ENCODE peak calls at places on chromosomes 16 and 17, in seven cellular contexts. One of them, this sample, is unnamed.

GRCh38 chr16:11297492-11298142 is 16.5 kb upstream of the PRM1 start:
- DNase-seq in esophagus squamous epithelium: peak
- DNase-seq in effector memory CD4-positive, alpha-beta T cell: peak
- DNase-seq in adipocyte: peak
- DNase-seq in lower lobe of right lung: peak
- DNase-seq in mammary epithelial cell: no peak
- DNase-seq in SK-N-SH: peak
- DNase-seq in this sample: peak

GRCh38 chr17:4766199-4766598 is 5.5 kb upstream of the TM4SF5 start:
- DNase-seq in esophagus squamous epithelium: no peak
- DNase-seq in effector memory CD4-positive, alpha-beta T cell: no peak
- DNase-seq in adipocyte: peak
- DNase-seq in lower lobe of right lung: peak
- DNase-seq in mammary epithelial cell: no peak
- DNase-seq in SK-N-SH: no peak
- DNase-seq in this sample: no peak

GRCh38 chr17:31147507-31148202 is 52.9 kb downstream of the NF1 start:
- DNase-seq in esophagus squamous epithelium: no peak
- DNase-seq in effector memory CD4-positive, alpha-beta T cell: no peak
- DNase-seq in adipocyte: peak
- DNase-seq in lower lobe of right lung: no peak
- DNase-seq in mammary epithelial cell: no peak
- DNase-seq in SK-N-SH: no peak
- DNase-seq in this sample: no peak

GRCh38 chr16:81432899-81433560 is 11.6 kb upstream of the CMIP start:
- DNase-seq in esophagus squamous epithelium: no peak
- DNase-seq in effector memory CD4-positive, alpha-beta T cell: no peak
- DNase-seq in adipocyte: no peak
- DNase-seq in lower lobe of right lung: no peak
- DNase-seq in mammary epithelial cell: no peak
- DNase-seq in SK-N-SH: no peak
- DNase-seq in this sample: no peak

GRCh38 chr17:4625181-4625601 is 16.3 kb downstream of the ALOX15 start:
- DNase-seq in esophagus squamous epithelium: no peak
- DNase-seq in effector memory CD4-positive, alpha-beta T cell: no peak
- DNase-seq in adipocyte: no peak
- DNase-seq in lower lobe of right lung: no peak
- DNase-seq in mammary epithelial cell: no peak
- DNase-seq in SK-N-SH: no peak
- DNase-seq in this sample: no peak

GRCh38 chr17:62017496-62017895 is 47.6 kb downstream of the MED13 start:
- DNase-seq in esophagus squamous epithelium: no peak
- DNase-seq in effector memory CD4-positive, alpha-beta T cell: no peak
- DNase-seq in adipocyte: peak
- DNase-seq in lower lobe of right lung: no peak
- DNase-seq in mammary epithelial cell: peak
- DNase-seq in SK-N-SH: no peak
- DNase-seq in this sample: no peak

GRCh38 chr17:65751263-65751662 is 189.8 kb upstream of the AXIN2 start:
- DNase-seq in esophagus squamous epithelium: no peak
- DNase-seq in effector memory CD4-positive, alpha-beta T cell: no peak
- DNase-seq in adipocyte: no peak
- DNase-seq in lower lobe of right lung: no peak
- DNase-seq in mammary epithelial cell: no peak
- DNase-seq in SK-N-SH: no peak
- DNase-seq in this sample: no peak

GRCh38 chr17:31581491-31581890 is 190.0 kb downstream of the RAB11FIP4 start:
- DNase-seq in esophagus squamous epithelium: no peak
- DNase-seq in effector memory CD4-positive, alpha-beta T cell: no peak
- DNase-seq in adipocyte: peak
- DNase-seq in lower lobe of right lung: no peak
- DNase-seq in mammary epithelial cell: no peak
- DNase-seq in SK-N-SH: no peak
- DNase-seq in this sample: no peak

GRCh38 chr16:15952265-15952711 is 2.9 kb downstream of the ABCC1 start:
- DNase-seq in esophagus squamous epithelium: no peak
- DNase-seq in effector memory CD4-positive, alpha-beta T cell: no peak
- DNase-seq in adipocyte: no peak
- DNase-seq in lower lobe of right lung: no peak
- DNase-seq in mammary epithelial cell: no peak
- DNase-seq in SK-N-SH: peak
- DNase-seq in this sample: no peak

GRCh38 chr16:72787519-72788268 is 260.2 kb downstream of the ZFHX3 start:
- DNase-seq in esophagus squamous epithelium: no peak
- DNase-seq in effector memory CD4-positive, alpha-beta T cell: peak
- DNase-seq in adipocyte: peak
- DNase-seq in lower lobe of right lung: peak
- DNase-seq in mammary epithelial cell: peak
- DNase-seq in SK-N-SH: no peak
- DNase-seq in this sample: no peak

GRCh38 chr17:67312265-67312664 is 54.1 kb downstream of the PSMD12 start:
- DNase-seq in esophagus squamous epithelium: no peak
- DNase-seq in effector memory CD4-positive, alpha-beta T cell: no peak
- DNase-seq in adipocyte: no peak
- DNase-seq in lower lobe of right lung: no peak
- DNase-seq in mammary epithelial cell: no peak
- DNase-seq in SK-N-SH: no peak
- DNase-seq in this sample: no peak

GRCh38 chr17:77687921-77688320 is 270.6 kb upstream of the TNRC6C start:
- DNase-seq in esophagus squamous epithelium: no peak
- DNase-seq in effector memory CD4-positive, alpha-beta T cell: no peak
- DNase-seq in adipocyte: no peak
- DNase-seq in lower lobe of right lung: no peak
- DNase-seq in mammary epithelial cell: no peak
- DNase-seq in SK-N-SH: no peak
- DNase-seq in this sample: no peak

GRCh38 chr16:74760007-74760767 is 14.4 kb downstream of the FA2H start:
- DNase-seq in esophagus squamous epithelium: no peak
- DNase-seq in effector memory CD4-positive, alpha-beta T cell: no peak
- DNase-seq in adipocyte: no peak
- DNase-seq in lower lobe of right lung: no peak
- DNase-seq in mammary epithelial cell: peak
- DNase-seq in SK-N-SH: no peak
- DNase-seq in this sample: no peak

GRCh38 chr17:20153231-20153630 is 144.1 kb downstream of the SPECC1 start:
- DNase-seq in esophagus squamous epithelium: no peak
- DNase-seq in effector memory CD4-positive, alpha-beta T cell: no peak
- DNase-seq in adipocyte: no peak
- DNase-seq in lower lobe of right lung: no peak
- DNase-seq in mammary epithelial cell: no peak
- DNase-seq in SK-N-SH: no peak
- DNase-seq in this sample: no peak
- H3K4me3 ChIP-seq in esophagus squamous epithelium: no peak
- H3K4me3 ChIP-seq in effector memory CD4-positive, alpha-beta T cell: no peak
- H3K4me3 ChIP-seq in adipocyte: no peak
- H3K4me3 ChIP-seq in lower lobe of right lung: no peak
- H3K4me3 ChIP-seq in mammary epithelial cell: no peak
- H3K4me3 ChIP-seq in SK-N-SH: no peak
- H3K4me3 ChIP-seq in this sample: no peak

GRCh38 chr16:88784856-88785105 is 239 bp downstream of the PIEZO1 start:
- DNase-seq in esophagus squamous epithelium: no peak
- DNase-seq in effector memory CD4-positive, alpha-beta T cell: no peak
- DNase-seq in adipocyte: no peak
- DNase-seq in lower lobe of right lung: no peak
- DNase-seq in mammary epithelial cell: no peak
- DNase-seq in SK-N-SH: no peak
- DNase-seq in this sample: no peak
- H3K4me3 ChIP-seq in esophagus squamous epithelium: peak
- H3K4me3 ChIP-seq in effector memory CD4-positive, alpha-beta T cell: peak
- H3K4me3 ChIP-seq in adipocyte: peak
- H3K4me3 ChIP-seq in lower lobe of right lung: peak
- H3K4me3 ChIP-seq in mammary epithelial cell: peak
- H3K4me3 ChIP-seq in SK-N-SH: peak
- H3K4me3 ChIP-seq in this sample: peak

GRCh38 chr17:8320990-8321389 is 10.9 kb downstream of the ARHGEF15 start:
- DNase-seq in esophagus squamous epithelium: no peak
- DNase-seq in effector memory CD4-positive, alpha-beta T cell: no peak
- DNase-seq in adipocyte: no peak
- DNase-seq in lower lobe of right lung: no peak
- DNase-seq in mammary epithelial cell: no peak
- DNase-seq in SK-N-SH: no peak
- DNase-seq in this sample: no peak

GRCh38 chr17:8320262-8320661 is 10.2 kb downstream of the ARHGEF15 start:
- DNase-seq in esophagus squamous epithelium: no peak
- DNase-seq in effector memory CD4-positive, alpha-beta T cell: no peak
- DNase-seq in adipocyte: no peak
- DNase-seq in lower lobe of right lung: no peak
- DNase-seq in mammary epithelial cell: no peak
- DNase-seq in SK-N-SH: no peak
- DNase-seq in this sample: no peak

GRCh38 chr17:8315740-8316217 is 5.7 kb downstream of the ARHGEF15 start:
- DNase-seq in esophagus squamous epithelium: no peak
- DNase-seq in effector memory CD4-positive, alpha-beta T cell: no peak
- DNase-seq in adipocyte: no peak
- DNase-seq in lower lobe of right lung: no peak
- DNase-seq in mammary epithelial cell: no peak
- DNase-seq in SK-N-SH: peak
- DNase-seq in this sample: no peak

GRCh38 chr17:8318010-8318409 is 8.0 kb downstream of the ARHGEF15 start:
- DNase-seq in esophagus squamous epithelium: no peak
- DNase-seq in effector memory CD4-positive, alpha-beta T cell: no peak
- DNase-seq in adipocyte: no peak
- DNase-seq in lower lobe of right lung: no peak
- DNase-seq in mammary epithelial cell: no peak
- DNase-seq in SK-N-SH: no peak
- DNase-seq in this sample: no peak

GRCh38 chr17:8318536-8318935 is 8.5 kb downstream of the ARHGEF15 start:
- DNase-seq in esophagus squamous epithelium: no peak
- DNase-seq in effector memory CD4-positive, alpha-beta T cell: no peak
- DNase-seq in adipocyte: no peak
- DNase-seq in lower lobe of right lung: no peak
- DNase-seq in mammary epithelial cell: no peak
- DNase-seq in SK-N-SH: no peak
- DNase-seq in this sample: no peak
- H3K4me3 ChIP-seq in esophagus squamous epithelium: no peak
- H3K4me3 ChIP-seq in effector memory CD4-positive, alpha-beta T cell: no peak
- H3K4me3 ChIP-seq in adipocyte: no peak
- H3K4me3 ChIP-seq in lower lobe of right lung: no peak
- H3K4me3 ChIP-seq in mammary epithelial cell: no peak
- H3K4me3 ChIP-seq in SK-N-SH: no peak
- H3K4me3 ChIP-seq in this sample: no peak

GRCh38 chr16:68644303-68644702 is 807 bp upstream of the CDH3 start:
- DNase-seq in esophagus squamous epithelium: no peak
- DNase-seq in effector memory CD4-positive, alpha-beta T cell: no peak
- DNase-seq in adipocyte: no peak
- DNase-seq in lower lobe of right lung: no peak
- DNase-seq in mammary epithelial cell: peak
- DNase-seq in SK-N-SH: no peak
- DNase-seq in this sample: no peak
- H3K4me3 ChIP-seq in esophagus squamous epithelium: peak
- H3K4me3 ChIP-seq in effector memory CD4-positive, alpha-beta T cell: no peak
- H3K4me3 ChIP-seq in adipocyte: no peak
- H3K4me3 ChIP-seq in lower lobe of right lung: peak
- H3K4me3 ChIP-seq in mammary epithelial cell: peak
- H3K4me3 ChIP-seq in SK-N-SH: no peak
- H3K4me3 ChIP-seq in this sample: no peak

GRCh38 chr17:2401426-2402221 is 764 bp upstream of the MNT start:
- DNase-seq in esophagus squamous epithelium: peak
- DNase-seq in effector memory CD4-positive, alpha-beta T cell: peak
- DNase-seq in adipocyte: peak
- DNase-seq in lower lobe of right lung: peak
- DNase-seq in mammary epithelial cell: peak
- DNase-seq in SK-N-SH: peak
- DNase-seq in this sample: peak
- H3K4me3 ChIP-seq in esophagus squamous epithelium: peak
- H3K4me3 ChIP-seq in effector memory CD4-positive, alpha-beta T cell: peak
- H3K4me3 ChIP-seq in adipocyte: peak
- H3K4me3 ChIP-seq in lower lobe of right lung: peak
- H3K4me3 ChIP-seq in mammary epithelial cell: peak
- H3K4me3 ChIP-seq in SK-N-SH: peak
- H3K4me3 ChIP-seq in this sample: peak

GRCh38 chr17:76497699-76497978 is 3.6 kb downstream of the RHBDF2 start:
- DNase-seq in esophagus squamous epithelium: no peak
- DNase-seq in effector memory CD4-positive, alpha-beta T cell: no peak
- DNase-seq in adipocyte: no peak
- DNase-seq in lower lobe of right lung: no peak
- DNase-seq in mammary epithelial cell: no peak
- DNase-seq in SK-N-SH: no peak
- DNase-seq in this sample: no peak
- H3K4me3 ChIP-seq in esophagus squamous epithelium: no peak
- H3K4me3 ChIP-seq in effector memory CD4-positive, alpha-beta T cell: no peak
- H3K4me3 ChIP-seq in adipocyte: no peak
- H3K4me3 ChIP-seq in lower lobe of right lung: peak
- H3K4me3 ChIP-seq in mammary epithelial cell: no peak
- H3K4me3 ChIP-seq in SK-N-SH: no peak
- H3K4me3 ChIP-seq in this sample: peak

GRCh38 chr16:8960788-8961109 is 3.0 kb downstream of the USP7 start:
- DNase-seq in esophagus squamous epithelium: no peak
- DNase-seq in effector memory CD4-positive, alpha-beta T cell: no peak
- DNase-seq in adipocyte: no peak
- DNase-seq in lower lobe of right lung: no peak
- DNase-seq in mammary epithelial cell: no peak
- DNase-seq in SK-N-SH: no peak
- DNase-seq in this sample: no peak
- H3K4me3 ChIP-seq in esophagus squamous epithelium: no peak
- H3K4me3 ChIP-seq in effector memory CD4-positive, alpha-beta T cell: peak
- H3K4me3 ChIP-seq in adipocyte: peak
- H3K4me3 ChIP-seq in lower lobe of right lung: peak
- H3K4me3 ChIP-seq in mammary epithelial cell: no peak
- H3K4me3 ChIP-seq in SK-N-SH: peak
- H3K4me3 ChIP-seq in this sample: no peak

DNA sequence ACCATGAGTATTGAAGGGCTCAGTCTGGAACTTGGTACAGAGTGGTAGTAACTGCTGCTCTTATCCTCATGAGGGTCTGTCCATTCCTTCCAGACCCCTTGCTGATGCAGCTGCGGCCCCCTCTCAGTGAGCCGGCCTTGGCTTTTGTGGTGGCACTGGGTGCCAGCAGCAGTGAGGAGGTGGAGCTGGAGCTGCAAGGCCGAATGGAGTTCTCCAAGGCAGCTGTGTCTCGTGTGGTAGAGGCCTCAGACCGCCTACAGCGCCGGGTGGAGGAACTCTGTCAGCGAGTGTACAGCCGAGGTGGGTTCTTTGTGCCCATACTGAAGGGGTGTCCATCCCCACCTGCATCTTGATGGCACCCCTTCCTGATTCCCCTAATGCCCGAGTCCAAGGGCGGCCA is 2.0 kb downstream of the RNF40 start:
- DNase-seq in esophagus squamous epithelium: no peak
- DNase-seq in effector memory CD4-positive, alpha-beta T cell: no peak
- DNase-seq in adipocyte: no peak
- DNase-seq in lower lobe of right lung: peak
- DNase-seq in mammary epithelial cell: no peak
- DNase-seq in SK-N-SH: no peak
- DNase-seq in this sample: no peak
- H3K4me3 ChIP-seq in esophagus squamous epithelium: no peak
- H3K4me3 ChIP-seq in effector memory CD4-positive, alpha-beta T cell: no peak
- H3K4me3 ChIP-seq in adipocyte: no peak
- H3K4me3 ChIP-seq in lower lobe of right lung: no peak
- H3K4me3 ChIP-seq in mammary epithelial cell: no peak
- H3K4me3 ChIP-seq in SK-N-SH: no peak
- H3K4me3 ChIP-seq in this sample: no peak

GRCh38 chr17:49910858-49911204 is 58.2 kb upstream of the DLX4 start:
- DNase-seq in esophagus squamous epithelium: no peak
- DNase-seq in effector memory CD4-positive, alpha-beta T cell: no peak
- DNase-seq in adipocyte: no peak
- DNase-seq in lower lobe of right lung: no peak
- DNase-seq in mammary epithelial cell: no peak
- DNase-seq in SK-N-SH: no peak
- DNase-seq in this sample: no peak
- H3K4me3 ChIP-seq in esophagus squamous epithelium: no peak
- H3K4me3 ChIP-seq in effector memory CD4-positive, alpha-beta T cell: no peak
- H3K4me3 ChIP-seq in adipocyte: no peak
- H3K4me3 ChIP-seq in lower lobe of right lung: no peak
- H3K4me3 ChIP-seq in mammary epithelial cell: no peak
- H3K4me3 ChIP-seq in SK-N-SH: no peak
- H3K4me3 ChIP-seq in this sample: no peak

This sample was measured in pancreas.